ENCODE peak calls at places on chromosomes 13 and 19, in eight cellular contexts. One of them, this sample, is unnamed.

GRCh38 chr13:44523176-44524017 is 52.7 kb downstream of the TSC22D1 start:
- DNase-seq in testis: peak
- DNase-seq in heart right ventricle: no peak
- DNase-seq in hepatocyte: peak
- DNase-seq in DND-41: no peak
- DNase-seq in lower leg skin: no peak
- DNase-seq in mucosa of descending colon: no peak
- DNase-seq in left ventricle myocardium inferior: no peak
- DNase-seq in this sample: peak

GRCh38 chr19:1132625-1133383 is 29.0 kb downstream of the GPX4 start:
- DNase-seq in testis: no peak
- DNase-seq in heart right ventricle: no peak
- DNase-seq in lower leg skin: no peak
- DNase-seq in DND-41: no peak
- DNase-seq in left ventricle myocardium inferior: no peak
- DNase-seq in hepatocyte: no peak
- DNase-seq in mucosa of descending colon: peak
- DNase-seq in this sample: no peak

GRCh38 chr19:49718511-49718910 is 27.6 kb downstream of the CPT1C start:
- DNase-seq in DND-41: no peak
- DNase-seq in hepatocyte: no peak
- DNase-seq in mucosa of descending colon: no peak
- DNase-seq in left ventricle myocardium inferior: no peak
- DNase-seq in lower leg skin: no peak
- DNase-seq in testis: no peak
- DNase-seq in heart right ventricle: no peak
- DNase-seq in this sample: peak

GRCh38 chr13:39370554-39370953 is 232.4 kb downstream of the LHFPL6 start:
- DNase-seq in heart right ventricle: no peak
- DNase-seq in testis: no peak
- DNase-seq in mucosa of descending colon: no peak
- DNase-seq in lower leg skin: no peak
- DNase-seq in hepatocyte: peak
- DNase-seq in DND-41: no peak
- DNase-seq in left ventricle myocardium inferior: peak
- DNase-seq in this sample: no peak

GRCh38 chr19:6536138-6536671 is 5.4 kb downstream of the TNFSF9 start:
- DNase-seq in hepatocyte: peak
- DNase-seq in mucosa of descending colon: peak
- DNase-seq in testis: peak
- DNase-seq in DND-41: peak
- DNase-seq in heart right ventricle: no peak
- DNase-seq in lower leg skin: peak
- DNase-seq in left ventricle myocardium inferior: no peak
- DNase-seq in this sample: peak

GRCh38 chr19:29544656-29545360 is 19.0 kb downstream of the VSTM2B start:
- DNase-seq in left ventricle myocardium inferior: no peak
- DNase-seq in hepatocyte: no peak
- DNase-seq in testis: no peak
- DNase-seq in lower leg skin: peak
- DNase-seq in mucosa of descending colon: no peak
- DNase-seq in DND-41: no peak
- DNase-seq in heart right ventricle: no peak
- DNase-seq in this sample: no peak

GRCh38 chr13:33799950-33800592 is 17.9 kb upstream of the RFC3 start:
- DNase-seq in testis: no peak
- DNase-seq in DND-41: no peak
- DNase-seq in left ventricle myocardium inferior: no peak
- DNase-seq in mucosa of descending colon: no peak
- DNase-seq in hepatocyte: peak
- DNase-seq in lower leg skin: no peak
- DNase-seq in heart right ventricle: no peak
- DNase-seq in this sample: peak

GRCh38 chr13:89490661-89491060 is 1819.5 kb downstream of the SLITRK5 start:
- DNase-seq in mucosa of descending colon: no peak
- DNase-seq in heart right ventricle: no peak
- DNase-seq in DND-41: no peak
- DNase-seq in testis: no peak
- DNase-seq in lower leg skin: no peak
- DNase-seq in hepatocyte: no peak
- DNase-seq in left ventricle myocardium inferior: no peak
- DNase-seq in this sample: no peak

GRCh38 chr13:44506251-44506650 is 69.9 kb downstream of the TSC22D1 start:
- DNase-seq in mucosa of descending colon: no peak
- DNase-seq in lower leg skin: no peak
- DNase-seq in left ventricle myocardium inferior: no peak
- DNase-seq in heart right ventricle: no peak
- DNase-seq in hepatocyte: no peak
- DNase-seq in DND-41: no peak
- DNase-seq in testis: no peak
- DNase-seq in this sample: no peak

GRCh38 chr19:45954132-45954531 is 19.5 kb downstream of the NOVA2 start:
- DNase-seq in heart right ventricle: no peak
- DNase-seq in DND-41: no peak
- DNase-seq in left ventricle myocardium inferior: no peak
- DNase-seq in hepatocyte: no peak
- DNase-seq in lower leg skin: no peak
- DNase-seq in testis: no peak
- DNase-seq in mucosa of descending colon: no peak
- DNase-seq in this sample: no peak

GRCh38 chr13:51679616-51680015 is 95.4 kb downstream of the WDFY2 start:
- DNase-seq in mucosa of descending colon: no peak
- DNase-seq in testis: no peak
- DNase-seq in heart right ventricle: no peak
- DNase-seq in DND-41: no peak
- DNase-seq in left ventricle myocardium inferior: no peak
- DNase-seq in lower leg skin: no peak
- DNase-seq in hepatocyte: no peak
- DNase-seq in this sample: no peak

GRCh38 chr13:34037636-34038325 is 219.8 kb downstream of the RFC3 start:
- DNase-seq in DND-41: no peak
- DNase-seq in mucosa of descending colon: no peak
- DNase-seq in testis: no peak
- DNase-seq in hepatocyte: no peak
- DNase-seq in heart right ventricle: no peak
- DNase-seq in left ventricle myocardium inferior: no peak
- DNase-seq in lower leg skin: no peak
- DNase-seq in this sample: no peak

GRCh38 chr19:6033744-6034264 is 55.9 kb upstream of the RANBP3 start:
- DNase-seq in DND-41: no peak
- DNase-seq in left ventricle myocardium inferior: no peak
- DNase-seq in hepatocyte: no peak
- DNase-seq in mucosa of descending colon: no peak
- DNase-seq in heart right ventricle: no peak
- DNase-seq in lower leg skin: no peak
- DNase-seq in testis: peak
- DNase-seq in this sample: no peak

GRCh38 chr13:45807520-45808099 is 43.9 kb downstream of the SIAH3 start:
- DNase-seq in lower leg skin: no peak
- DNase-seq in left ventricle myocardium inferior: no peak
- DNase-seq in hepatocyte: peak
- DNase-seq in testis: peak
- DNase-seq in mucosa of descending colon: no peak
- DNase-seq in heart right ventricle: peak
- DNase-seq in DND-41: no peak
- DNase-seq in this sample: peak

GRCh38 chr13:48400090-48400694 is 12.7 kb downstream of the LPAR6 start:
- DNase-seq in lower leg skin: no peak
- DNase-seq in DND-41: no peak
- DNase-seq in hepatocyte: no peak
- DNase-seq in left ventricle myocardium inferior: no peak
- DNase-seq in mucosa of descending colon: no peak
- DNase-seq in heart right ventricle: no peak
- DNase-seq in testis: no peak
- DNase-seq in this sample: peak

GRCh38 chr19:10095948-10096614 is 6.4 kb downstream of the ANGPTL6 start:
- DNase-seq in lower leg skin: peak
- DNase-seq in DND-41: no peak
- DNase-seq in mucosa of descending colon: peak
- DNase-seq in left ventricle myocardium inferior: peak
- DNase-seq in testis: peak
- DNase-seq in hepatocyte: peak
- DNase-seq in heart right ventricle: peak
- DNase-seq in this sample: peak
- TF ChIP-seq CTCF in lower leg skin: no peak
- TF ChIP-seq CTCF in DND-41: no peak
- TF ChIP-seq CTCF in mucosa of descending colon: no peak
- TF ChIP-seq CTCF in left ventricle myocardium inferior: no peak
- TF ChIP-seq CTCF in testis: peak
- TF ChIP-seq CTCF in hepatocyte: no peak
- TF ChIP-seq CTCF in heart right ventricle: no peak
- TF ChIP-seq CTCF in this sample: no peak

DNA sequence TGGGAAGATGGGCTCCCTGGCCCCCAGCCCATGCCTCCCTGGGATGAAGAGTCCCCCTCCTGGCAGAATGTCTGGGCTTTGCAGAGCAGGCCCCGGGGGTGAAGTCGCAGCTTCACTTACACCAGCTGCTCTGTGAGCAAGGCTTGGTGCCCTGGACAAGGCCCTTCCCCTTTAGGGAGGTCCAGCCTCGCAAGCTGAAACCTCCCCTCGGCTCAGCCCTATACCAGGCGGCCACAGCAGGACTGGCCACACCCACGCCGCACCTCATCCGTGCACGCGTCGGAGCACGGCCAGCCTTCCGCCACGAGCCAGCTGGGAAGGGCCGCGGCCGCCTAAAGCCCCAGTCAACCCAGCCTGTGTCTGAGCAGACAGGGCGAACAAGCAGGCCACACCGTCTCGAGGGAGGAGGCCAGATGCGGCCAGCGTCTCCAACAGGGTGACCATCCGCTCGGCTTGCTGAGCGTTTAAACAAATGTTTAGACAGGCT is 83.2 kb upstream of the MCF2L start:
- DNase-seq in mucosa of descending colon: peak
- DNase-seq in left ventricle myocardium inferior: peak
- DNase-seq in testis: peak
- DNase-seq in heart right ventricle: peak
- DNase-seq in hepatocyte: peak
- DNase-seq in lower leg skin: no peak
- DNase-seq in DND-41: no peak
- DNase-seq in this sample: peak
- H3K4me3 ChIP-seq in mucosa of descending colon: no peak
- H3K4me3 ChIP-seq in left ventricle myocardium inferior: peak
- H3K4me3 ChIP-seq in testis: no peak
- H3K4me3 ChIP-seq in heart right ventricle: no peak
- H3K4me3 ChIP-seq in hepatocyte: no peak
- H3K4me3 ChIP-seq in lower leg skin: no peak
- H3K4me3 ChIP-seq in DND-41: no peak
- H3K4me3 ChIP-seq in this sample: peak

GRCh38 chr13:93249259-93249917 is 22.8 kb downstream of the GPC6 start:
- DNase-seq in left ventricle myocardium inferior: no peak
- DNase-seq in mucosa of descending colon: no peak
- DNase-seq in DND-41: no peak
- DNase-seq in lower leg skin: no peak
- DNase-seq in hepatocyte: peak
- DNase-seq in heart right ventricle: no peak
- DNase-seq in testis: no peak
- DNase-seq in this sample: peak

GRCh38 chr13:93249918-93250306 is 23.3 kb downstream of the GPC6 start:
- DNase-seq in testis: no peak
- DNase-seq in heart right ventricle: no peak
- DNase-seq in mucosa of descending colon: no peak
- DNase-seq in hepatocyte: no peak
- DNase-seq in DND-41: no peak
- DNase-seq in lower leg skin: no peak
- DNase-seq in left ventricle myocardium inferior: no peak
- DNase-seq in this sample: no peak

GRCh38 chr13:93244918-93245280 is 18.3 kb downstream of the GPC6 start:
- DNase-seq in testis: no peak
- DNase-seq in DND-41: no peak
- DNase-seq in hepatocyte: no peak
- DNase-seq in lower leg skin: no peak
- DNase-seq in heart right ventricle: no peak
- DNase-seq in mucosa of descending colon: no peak
- DNase-seq in left ventricle myocardium inferior: no peak
- DNase-seq in this sample: peak

GRCh38 chr13:93246069-93246468 is 19.5 kb downstream of the GPC6 start:
- DNase-seq in DND-41: no peak
- DNase-seq in left ventricle myocardium inferior: no peak
- DNase-seq in hepatocyte: no peak
- DNase-seq in heart right ventricle: no peak
- DNase-seq in lower leg skin: no peak
- DNase-seq in testis: no peak
- DNase-seq in mucosa of descending colon: no peak
- DNase-seq in this sample: no peak

DNA sequence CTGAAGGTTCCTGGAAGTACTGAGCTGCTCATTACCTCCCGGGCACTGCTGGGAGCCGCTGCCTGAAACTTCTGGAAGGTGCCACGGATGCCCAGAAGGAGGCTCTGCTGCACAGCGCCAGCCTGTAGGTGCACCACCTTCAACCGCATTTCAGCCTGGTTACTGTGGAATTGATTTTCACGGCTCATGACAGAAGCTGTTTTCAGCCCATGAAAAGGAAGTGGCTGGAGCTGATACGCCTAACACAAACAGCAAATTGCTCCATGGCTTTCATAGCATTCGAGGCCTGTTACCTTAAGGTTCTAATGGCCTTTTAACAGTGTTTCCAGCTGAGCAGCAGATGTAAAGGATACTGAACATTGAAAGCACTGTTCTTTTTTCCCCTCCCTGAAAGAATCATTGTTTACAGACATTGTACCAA is 22.0 kb downstream of the GPC6 start:
- DNase-seq in hepatocyte: peak
- DNase-seq in DND-41: no peak
- DNase-seq in testis: no peak
- DNase-seq in mucosa of descending colon: no peak
- DNase-seq in lower leg skin: no peak
- DNase-seq in heart right ventricle: no peak
- DNase-seq in left ventricle myocardium inferior: no peak
- DNase-seq in this sample: peak
- TF ChIP-seq CTCF in hepatocyte: peak
- TF ChIP-seq CTCF in DND-41: no peak
- TF ChIP-seq CTCF in testis: no peak
- TF ChIP-seq CTCF in mucosa of descending colon: no peak
- TF ChIP-seq CTCF in lower leg skin: no peak
- TF ChIP-seq CTCF in heart right ventricle: peak
- TF ChIP-seq CTCF in left ventricle myocardium inferior: no peak
- TF ChIP-seq CTCF in this sample: peak

GRCh38 chr19:55622242-55622969 is 2.0 kb downstream of the ZNF784 start:
- DNase-seq in testis: peak
- DNase-seq in DND-41: no peak
- DNase-seq in hepatocyte: no peak
- DNase-seq in lower leg skin: no peak
- DNase-seq in mucosa of descending colon: no peak
- DNase-seq in left ventricle myocardium inferior: no peak
- DNase-seq in heart right ventricle: no peak
- DNase-seq in this sample: no peak

GRCh38 chr19:55624109-55625003 is at the start of gene ZNF784:
- DNase-seq in left ventricle myocardium inferior: peak
- DNase-seq in DND-41: peak
- DNase-seq in hepatocyte: peak
- DNase-seq in mucosa of descending colon: peak
- DNase-seq in lower leg skin: peak
- DNase-seq in testis: peak
- DNase-seq in heart right ventricle: peak
- DNase-seq in this sample: peak

GRCh38 chr19:55625004-55625326 is 599 bp upstream of the ZNF784 start:
- DNase-seq in mucosa of descending colon: no peak
- DNase-seq in heart right ventricle: no peak
- DNase-seq in hepatocyte: no peak
- DNase-seq in left ventricle myocardium inferior: no peak
- DNase-seq in lower leg skin: no peak
- DNase-seq in testis: no peak
- DNase-seq in DND-41: no peak
- DNase-seq in this sample: no peak

GRCh38 chr19:55623130-55623868 is 1.1 kb downstream of the ZNF784 start:
- DNase-seq in heart right ventricle: no peak
- DNase-seq in mucosa of descending colon: no peak
- DNase-seq in testis: no peak
- DNase-seq in DND-41: no peak
- DNase-seq in lower leg skin: no peak
- DNase-seq in left ventricle myocardium inferior: no peak
- DNase-seq in hepatocyte: no peak
- DNase-seq in this sample: no peak

GRCh38 chr19:55626350-55626749 is 2.0 kb upstream of the ZNF784 start:
- DNase-seq in mucosa of descending colon: no peak
- DNase-seq in lower leg skin: no peak
- DNase-seq in testis: no peak
- DNase-seq in left ventricle myocardium inferior: no peak
- DNase-seq in hepatocyte: no peak
- DNase-seq in heart right ventricle: no peak
- DNase-seq in DND-41: no peak
- DNase-seq in this sample: no peak
- H3K4me3 ChIP-seq in mucosa of descending colon: no peak
- H3K4me3 ChIP-seq in lower leg skin: no peak
- H3K4me3 ChIP-seq in testis: no peak
- H3K4me3 ChIP-seq in left ventricle myocardium inferior: no peak
- H3K4me3 ChIP-seq in hepatocyte: no peak
- H3K4me3 ChIP-seq in heart right ventricle: no peak
- H3K4me3 ChIP-seq in DND-41: no peak
- H3K4me3 ChIP-seq in this sample: no peak

This sample was measured in fibroblast of pulmonary artery.